ENCODE peak calls at places on chromosomes 2 and 18, in four cellular contexts. J is PC-9, D is psoas muscle, F is stomach. M is an unnamed sample.

GRCh38 chr18:48186084-48186798 is 222.9 kb downstream of the ZBTB7C start:
- DNase-seq in J (peak), D (no peak), F (no peak), M (no peak)

GRCh38 chr2:48347712-48348111 is 182.2 kb upstream of the STON1 start:
- DNase-seq in J (no peak), D (no peak), F (no peak), M (no peak)

GRCh38 chr2:173149491-173149890 is 73.8 kb downstream of the MAP3K20 start:
- DNase-seq in J (no peak), D (no peak), F (no peak), M (no peak)

GRCh38 chr2:136254681-136255080 is 136.7 kb upstream of the CXCR4 start:
- DNase-seq in J (no peak), D (no peak), F (no peak), M (no peak)

GRCh38 chr2:164091673-164092072 is 355.9 kb upstream of the FIGN start:
- DNase-seq in J (no peak), D (no peak), F (no peak), M (no peak)

GRCh38 chr2:224281374-224281773 is 120.5 kb downstream of the FAM124B start:
- DNase-seq in J (no peak), D (no peak), F (no peak), M (no peak)

GRCh38 chr18:9743200-9744016 is 35.3 kb downstream of the RAB31 start:
- DNase-seq in J (peak), D (peak), F (peak), M (no peak)

GRCh38 chr2:174781996-174782395 is 17.7 kb upstream of the CHRNA1 start:
- DNase-seq in J (no peak), D (no peak), F (no peak), M (no peak)

GRCh38 chr2:11505652-11506610 is 27.9 kb upstream of the GREB1 start:
- DNase-seq in J (peak), D (no peak), F (peak), M (no peak)

GRCh38 chr2:220188031-220188430 is 560.6 kb downstream of the SLC4A3 start:
- DNase-seq in J (peak), D (no peak), F (no peak), M (no peak)

GRCh38 chr18:46555724-46556123 is 101.3 kb downstream of the LOXHD1 start:
- DNase-seq in J (no peak), D (no peak), F (no peak), M (no peak)

GRCh38 chr2:62343206-62343605 is 147.3 kb downstream of the B3GNT2 start:
- DNase-seq in J (no peak), D (no peak), F (no peak), M (no peak)

GRCh38 chr2:193294371-193294770 is 1099.6 kb upstream of the TMEFF2 start:
- DNase-seq in J (no peak), D (no peak), F (no peak), M (no peak)

GRCh38 chr2:170456914-170457313 is 258.2 kb upstream of the SP5 start:
- DNase-seq in J (no peak), D (no peak), F (no peak), M (no peak)

GRCh38 chr2:54556659-54557121 is 100.6 kb downstream of the SPTBN1 start:
- DNase-seq in J (peak), D (peak), F (no peak), M (no peak)

GRCh38 chr2:70779911-70780580 is 10.4 kb downstream of the FIGLA start:
- DNase-seq in J (no peak), D (no peak), F (no peak), M (no peak)

GRCh38 chr2:127419448-127420038 is 1.3 kb downstream of the PROC start:
- DNase-seq in J (no peak), D (no peak), F (peak), M (no peak)

GRCh38 chr2:43024515-43024962 is 201.9 kb downstream of the ZFP36L2 start:
- DNase-seq in J (no peak), D (peak), F (peak), M (peak)

GRCh38 chr2:158845869-158846268 is 50.8 kb downstream of the DAPL1 start:
- DNase-seq in J (no peak), D (no peak), F (no peak), M (no peak)

GRCh38 chr2:33673937-33674336 is 74.8 kb upstream of the FAM98A start:
- DNase-seq in J (no peak), D (no peak), F (no peak), M (no peak)

GRCh38 chr2:215681799-215682594 is 246.1 kb upstream of the FN1 start:
- DNase-seq in J (no peak), D (no peak), F (no peak), M (no peak)
- H3K27ac ChIP-seq in J (peak), D (no peak), F (no peak), M (peak)

GRCh38 chr2:28630341-28630740 is 121.3 kb upstream of the PPP1CB start:
- DNase-seq in J (no peak), D (no peak), F (no peak), M (no peak)
- H3K27ac ChIP-seq in J (no peak), D (peak), F (no peak), M (peak)

DNA sequence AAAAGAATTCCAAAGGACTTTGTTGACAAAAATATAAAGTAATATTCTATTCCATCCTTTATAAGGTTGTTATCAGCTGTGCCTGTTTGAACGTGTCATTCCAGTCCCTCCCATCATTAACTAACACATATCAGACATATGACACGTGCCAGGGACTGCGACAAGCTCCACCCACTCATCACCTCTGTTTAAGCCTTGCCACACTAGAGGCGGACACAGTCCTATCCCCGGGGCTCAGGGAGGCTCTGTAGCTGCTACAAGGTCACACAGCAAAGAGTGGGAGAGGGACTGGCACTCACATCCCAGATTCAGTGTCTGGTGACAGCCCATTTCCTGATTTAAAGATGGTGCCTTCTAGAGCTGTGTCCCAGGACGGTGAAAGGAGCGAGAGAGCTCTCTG is 30.0 kb downstream of the TBC1D8 start:
- DNase-seq in J (no peak), D (no peak), F (peak), M (no peak)
- H3K27ac ChIP-seq in J (peak), D (peak), F (peak), M (peak)

GRCh38 chr18:32259553-32259952 is 69.7 kb downstream of the MEP1B start:
- DNase-seq in J (no peak), D (no peak), F (no peak), M (no peak)
- H3K27ac ChIP-seq in J (no peak), D (no peak), F (no peak), M (no peak)

GRCh38 chr2:157442636-157443035 is 1.3 kb downstream of the CYTIP start:
- DNase-seq in J (no peak), D (no peak), F (no peak), M (no peak)
- H3K27ac ChIP-seq in J (no peak), D (no peak), F (no peak), M (no peak)

GRCh38 chr2:67394734-67395133 is 2.4 kb upstream of the ETAA1 start:
- DNase-seq in J (peak), D (no peak), F (no peak), M (no peak)
- H3K27ac ChIP-seq in J (no peak), D (no peak), F (no peak), M (no peak)

GRCh38 chr18:5744659-5745058 is 150.7 kb downstream of the TMEM200C start:
- DNase-seq in J (no peak), D (no peak), F (no peak), M (no peak)
- H3K27ac ChIP-seq in J (no peak), D (no peak), F (no peak), M (no peak)

DNA sequence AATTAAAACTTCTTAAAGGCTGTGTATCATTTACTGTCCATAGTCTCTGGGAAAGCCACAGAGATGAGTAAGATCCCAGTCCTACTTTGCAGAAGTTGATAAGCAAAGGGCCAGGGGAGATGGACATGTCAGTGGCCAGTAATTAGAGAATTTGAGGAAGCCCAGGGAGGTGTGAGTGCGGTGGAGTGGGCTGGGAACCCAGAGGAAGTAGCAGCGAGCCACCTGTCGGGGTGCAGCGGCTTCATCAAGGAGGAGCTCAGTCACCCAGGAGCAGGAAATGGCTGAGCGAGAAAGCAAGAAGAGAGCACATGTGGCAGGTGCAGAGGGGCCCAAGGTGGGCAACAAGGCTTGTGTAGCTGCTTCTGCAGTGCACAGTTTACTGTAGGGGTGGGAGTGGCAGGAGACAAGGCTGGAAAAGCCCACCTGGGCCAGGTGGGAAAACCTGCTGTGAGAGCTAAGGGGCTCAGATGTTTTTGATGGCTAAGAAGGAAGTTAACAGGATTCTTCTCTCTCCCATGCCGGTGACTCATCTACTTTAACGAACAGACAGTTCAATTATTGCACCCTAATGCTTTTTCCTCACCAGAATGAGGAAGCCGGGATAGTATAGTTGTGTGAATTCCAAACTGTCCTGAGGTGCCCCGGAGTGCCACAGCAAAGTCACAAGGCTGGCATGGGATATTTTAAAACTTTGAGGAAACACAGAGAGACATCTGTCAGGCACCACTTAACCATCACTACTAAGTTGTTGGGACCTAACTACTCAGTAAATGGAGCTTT is 34.8 kb upstream of the MGAT5 start:
- DNase-seq in J (peak), D (no peak), F (no peak), M (peak)
- H3K27ac ChIP-seq in J (no peak), D (no peak), F (no peak), M (no peak)

DNA sequence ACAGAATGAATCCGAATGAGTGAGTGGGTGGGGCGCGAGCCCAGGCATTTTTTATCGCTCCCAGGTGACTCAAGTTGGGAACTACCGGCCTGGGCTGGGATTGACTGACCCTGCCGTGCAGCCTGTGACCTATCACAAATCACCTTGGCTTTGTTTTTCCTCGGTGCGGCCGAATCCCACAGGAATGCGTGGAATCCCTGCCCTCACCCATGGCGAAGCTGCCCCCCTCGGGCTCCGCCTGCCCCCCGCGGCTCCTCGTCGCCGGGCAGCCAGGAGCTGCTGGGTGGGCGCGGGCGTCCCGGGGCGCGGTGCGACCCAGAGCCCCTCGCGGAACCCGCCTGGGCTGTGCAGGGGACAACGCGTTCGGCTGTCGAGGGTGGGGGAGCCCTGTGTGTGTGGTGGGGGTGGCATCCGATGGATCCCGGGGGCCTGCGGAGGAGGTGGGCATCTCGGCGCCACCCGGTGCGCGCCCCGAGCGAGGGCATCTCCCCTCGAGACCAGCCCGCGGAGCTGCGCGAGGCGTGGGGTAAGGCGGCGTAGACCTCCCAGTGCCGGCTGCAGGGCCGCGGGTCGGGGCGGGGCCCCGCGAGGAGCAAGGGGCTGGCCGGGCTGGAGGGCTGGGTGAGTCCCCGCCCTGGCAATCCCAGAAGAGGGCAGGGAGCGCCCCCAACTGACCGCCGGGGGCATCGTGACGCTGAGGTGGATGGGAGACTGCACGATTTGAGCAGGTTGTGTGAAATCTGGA is 16.5 kb downstream of the B3GNT7 start:
- DNase-seq in J (peak), D (peak), F (peak), M (peak)
- H3K27ac ChIP-seq in J (peak), D (no peak), F (peak), M (no peak)

M was measured in tibial nerve.